ENCODE peak calls at places on chromosomes 11 and 22, in nine cellular contexts. One of them, this sample, is unnamed.

GRCh38 chr11:33266418-33267215 is 9.4 kb downstream of the HIPK3 start:
- DNase-seq in H4: peak; percentile 91
- DNase-seq in ACHN: no peak
- DNase-seq in right atrium auricular region: peak; percentile 70
- DNase-seq in K562: peak; percentile 31
- DNase-seq in activated CD4-positive, alpha-beta T cell treated with anti-CD3 and anti-CD28 coated beads, Interleukin-2, amount 50 U/mL, for 24 hours: no peak
- DNase-seq in B cell: no peak
- DNase-seq in HuH-7: no peak
- DNase-seq in Kasumi-1: no peak
- DNase-seq in this sample: no peak

GRCh38 chr11:88886796-88887195 is 179.0 kb downstream of the GRM5 start:
- DNase-seq in H4: peak; percentile 45
- DNase-seq in ACHN: peak; percentile 31
- DNase-seq in right atrium auricular region: no peak
- DNase-seq in K562: peak; percentile 27
- DNase-seq in activated CD4-positive, alpha-beta T cell treated with anti-CD3 and anti-CD28 coated beads, Interleukin-2, amount 50 U/mL, for 24 hours: no peak
- DNase-seq in B cell: no peak
- DNase-seq in HuH-7: peak; percentile 8
- DNase-seq in Kasumi-1: peak; percentile 43
- DNase-seq in this sample: peak; percentile 11

GRCh38 chr22:26718905-26719304 is 61.5 kb downstream of the MIAT start:
- DNase-seq in H4: peak; percentile 74
- DNase-seq in ACHN: peak; percentile 97
- DNase-seq in right atrium auricular region: no peak
- DNase-seq in K562: no peak
- DNase-seq in activated CD4-positive, alpha-beta T cell treated with anti-CD3 and anti-CD28 coated beads, Interleukin-2, amount 50 U/mL, for 24 hours: no peak
- DNase-seq in B cell: no peak
- DNase-seq in HuH-7: no peak
- DNase-seq in Kasumi-1: no peak
- DNase-seq in this sample: no peak

GRCh38 chr22:23517804-23518380 is 62.2 kb downstream of the IGLL1 start:
- DNase-seq in H4: no peak
- DNase-seq in ACHN: no peak
- DNase-seq in right atrium auricular region: no peak
- DNase-seq in K562: no peak
- DNase-seq in activated CD4-positive, alpha-beta T cell treated with anti-CD3 and anti-CD28 coated beads, Interleukin-2, amount 50 U/mL, for 24 hours: no peak
- DNase-seq in B cell: no peak
- DNase-seq in HuH-7: no peak
- DNase-seq in Kasumi-1: no peak
- DNase-seq in this sample: no peak

GRCh38 chr11:57203359-57203758 is 21.6 kb downstream of the LRRC55 start:
- DNase-seq in H4: no peak
- DNase-seq in ACHN: no peak
- DNase-seq in right atrium auricular region: peak; percentile 76
- DNase-seq in K562: no peak
- DNase-seq in activated CD4-positive, alpha-beta T cell treated with anti-CD3 and anti-CD28 coated beads, Interleukin-2, amount 50 U/mL, for 24 hours: no peak
- DNase-seq in B cell: no peak
- DNase-seq in HuH-7: no peak
- DNase-seq in Kasumi-1: no peak
- DNase-seq in this sample: no peak

GRCh38 chr11:13206086-13206640 is 71.4 kb upstream of the BMAL1 start:
- DNase-seq in H4: no peak
- DNase-seq in ACHN: no peak
- DNase-seq in right atrium auricular region: no peak
- DNase-seq in K562: no peak
- DNase-seq in activated CD4-positive, alpha-beta T cell treated with anti-CD3 and anti-CD28 coated beads, Interleukin-2, amount 50 U/mL, for 24 hours: no peak
- DNase-seq in B cell: no peak
- DNase-seq in HuH-7: no peak
- DNase-seq in Kasumi-1: no peak
- DNase-seq in this sample: no peak

GRCh38 chr22:24054356-24054755 is 43.3 kb downstream of the CABIN1 start:
- DNase-seq in H4: no peak
- DNase-seq in ACHN: no peak
- DNase-seq in right atrium auricular region: no peak
- DNase-seq in K562: no peak
- DNase-seq in activated CD4-positive, alpha-beta T cell treated with anti-CD3 and anti-CD28 coated beads, Interleukin-2, amount 50 U/mL, for 24 hours: no peak
- DNase-seq in B cell: no peak
- DNase-seq in HuH-7: no peak
- DNase-seq in Kasumi-1: no peak
- DNase-seq in this sample: no peak

GRCh38 chr11:132008872-132009271 is 638.5 kb downstream of the NTM start:
- DNase-seq in H4: no peak
- DNase-seq in ACHN: no peak
- DNase-seq in right atrium auricular region: no peak
- DNase-seq in K562: no peak
- DNase-seq in activated CD4-positive, alpha-beta T cell treated with anti-CD3 and anti-CD28 coated beads, Interleukin-2, amount 50 U/mL, for 24 hours: no peak
- DNase-seq in B cell: no peak
- DNase-seq in HuH-7: no peak
- DNase-seq in Kasumi-1: no peak
- DNase-seq in this sample: no peak

GRCh38 chr11:117909611-117910382 is 19.4 kb downstream of the TMPRSS13 start:
- DNase-seq in H4: no peak
- DNase-seq in ACHN: no peak
- DNase-seq in right atrium auricular region: no peak
- DNase-seq in K562: peak; percentile 79
- DNase-seq in activated CD4-positive, alpha-beta T cell treated with anti-CD3 and anti-CD28 coated beads, Interleukin-2, amount 50 U/mL, for 24 hours: no peak
- DNase-seq in B cell: no peak
- DNase-seq in HuH-7: no peak
- DNase-seq in Kasumi-1: no peak
- DNase-seq in this sample: no peak

GRCh38 chr11:105003151-105003550 is 19.8 kb downstream of the CASP5 start:
- DNase-seq in H4: no peak
- DNase-seq in ACHN: no peak
- DNase-seq in right atrium auricular region: no peak
- DNase-seq in K562: no peak
- DNase-seq in activated CD4-positive, alpha-beta T cell treated with anti-CD3 and anti-CD28 coated beads, Interleukin-2, amount 50 U/mL, for 24 hours: no peak
- DNase-seq in B cell: no peak
- DNase-seq in HuH-7: no peak
- DNase-seq in Kasumi-1: no peak
- DNase-seq in this sample: no peak

GRCh38 chr11:116707746-116708145 is 65.0 kb downstream of the BUD13 start:
- DNase-seq in H4: no peak
- DNase-seq in ACHN: no peak
- DNase-seq in right atrium auricular region: no peak
- DNase-seq in K562: no peak
- DNase-seq in activated CD4-positive, alpha-beta T cell treated with anti-CD3 and anti-CD28 coated beads, Interleukin-2, amount 50 U/mL, for 24 hours: no peak
- DNase-seq in B cell: no peak
- DNase-seq in HuH-7: no peak
- DNase-seq in Kasumi-1: no peak
- DNase-seq in this sample: no peak

GRCh38 chr22:46355369-46355995 is 20.0 kb downstream of the TRMU start:
- DNase-seq in H4: peak; percentile 36
- DNase-seq in ACHN: peak; percentile 67
- DNase-seq in right atrium auricular region: no peak
- DNase-seq in K562: peak; percentile 48
- DNase-seq in activated CD4-positive, alpha-beta T cell treated with anti-CD3 and anti-CD28 coated beads, Interleukin-2, amount 50 U/mL, for 24 hours: peak; percentile 27
- DNase-seq in B cell: peak; percentile 69
- DNase-seq in HuH-7: peak; percentile 95
- DNase-seq in Kasumi-1: peak; percentile 64
- DNase-seq in this sample: no peak

GRCh38 chr11:125934473-125934872 is 11.4 kb upstream of the VSIG10L2 start:
- DNase-seq in H4: no peak
- DNase-seq in ACHN: no peak
- DNase-seq in right atrium auricular region: peak; percentile 34
- DNase-seq in K562: no peak
- DNase-seq in activated CD4-positive, alpha-beta T cell treated with anti-CD3 and anti-CD28 coated beads, Interleukin-2, amount 50 U/mL, for 24 hours: no peak
- DNase-seq in B cell: no peak
- DNase-seq in HuH-7: no peak
- DNase-seq in Kasumi-1: no peak
- DNase-seq in this sample: no peak

GRCh38 chr11:1567052-1567720 is 4.9 kb downstream of the DUSP8 start:
- DNase-seq in H4: no peak
- DNase-seq in ACHN: no peak
- DNase-seq in right atrium auricular region: no peak
- DNase-seq in K562: no peak
- DNase-seq in activated CD4-positive, alpha-beta T cell treated with anti-CD3 and anti-CD28 coated beads, Interleukin-2, amount 50 U/mL, for 24 hours: no peak
- DNase-seq in B cell: no peak
- DNase-seq in HuH-7: no peak
- DNase-seq in Kasumi-1: no peak
- DNase-seq in this sample: no peak

GRCh38 chr11:11524436-11525038 is 97.3 kb downstream of the GALNT18 start:
- DNase-seq in H4: peak; percentile 63
- DNase-seq in ACHN: no peak
- DNase-seq in right atrium auricular region: no peak
- DNase-seq in K562: no peak
- DNase-seq in activated CD4-positive, alpha-beta T cell treated with anti-CD3 and anti-CD28 coated beads, Interleukin-2, amount 50 U/mL, for 24 hours: no peak
- DNase-seq in B cell: no peak
- DNase-seq in HuH-7: no peak
- DNase-seq in Kasumi-1: no peak
- DNase-seq in this sample: no peak

GRCh38 chr22:19125474-19126308 is 3.5 kb upstream of the DGCR2 start:
- DNase-seq in H4: no peak
- DNase-seq in ACHN: no peak
- DNase-seq in right atrium auricular region: no peak
- DNase-seq in K562: no peak
- DNase-seq in activated CD4-positive, alpha-beta T cell treated with anti-CD3 and anti-CD28 coated beads, Interleukin-2, amount 50 U/mL, for 24 hours: no peak
- DNase-seq in B cell: no peak
- DNase-seq in HuH-7: no peak
- DNase-seq in Kasumi-1: no peak
- DNase-seq in this sample: no peak

GRCh38 chr11:66856496-66857233 is at the start of gene LRFN4:
- DNase-seq in H4: peak; percentile 55
- DNase-seq in ACHN: peak; percentile 30
- DNase-seq in right atrium auricular region: no peak
- DNase-seq in K562: peak; percentile 37
- DNase-seq in activated CD4-positive, alpha-beta T cell treated with anti-CD3 and anti-CD28 coated beads, Interleukin-2, amount 50 U/mL, for 24 hours: no peak
- DNase-seq in B cell: no peak
- DNase-seq in HuH-7: no peak
- DNase-seq in Kasumi-1: no peak
- DNase-seq in this sample: no peak